ENCODE peak calls at places on chromosomes 11 and 22, in four cellular contexts. Q is IMR-90; X is CD8-positive, alpha-beta memory T cell; U is mesendoderm. D is an unnamed sample.

GRCh38 chr22:49349181-49349835 is 478.4 kb downstream of the BRD1 start:
- DNase-seq in Q (no peak), U (no peak), X (no peak), D (no peak)

GRCh38 chr11:123046473-123047264 is 15.3 kb downstream of the HSPA8 start:
- DNase-seq in Q (no peak), U (no peak), X (no peak), D (no peak)

GRCh38 chr11:13009921-13010736 is 1.0 kb downstream of the RASSF10 start:
- DNase-seq in Q (peak; percentile 7), X (no peak), U (peak; percentile 84), D (peak; percentile 79)

GRCh38 chr11:83641511-83641910 is 355.3 kb upstream of the CCDC90B start:
- DNase-seq in Q (peak; percentile 6), U (peak; percentile 56), X (no peak), D (no peak)

GRCh38 chr22:40525250-40525884 is 111.2 kb downstream of the MRTFA start:
- DNase-seq in Q (peak; percentile 46), X (peak; percentile 55), U (peak; percentile 61), D (no peak)

GRCh38 chr11:35121326-35121865 is 17.6 kb upstream of the CD44 start:
- DNase-seq in U (no peak), Q (no peak), X (no peak), D (no peak)

GRCh38 chr11:19579957-19580356 is 132.7 kb upstream of the NAV2 start:
- DNase-seq in U (no peak), Q (no peak), X (no peak), D (no peak)

GRCh38 chr11:123300874-123301695 is 106.0 kb upstream of the CLMP start:
- DNase-seq in U (peak; percentile 84), Q (peak; percentile 68), X (no peak), D (no peak)

GRCh38 chr22:49880281-49880680 is 26.6 kb downstream of the ZBED4 start:
- DNase-seq in U (peak; percentile 11), X (no peak), Q (no peak), D (no peak)

GRCh38 chr22:27554106-27554814 is 247.3 kb downstream of the MN1 start:
- DNase-seq in X (no peak), Q (peak; percentile 20), U (peak; percentile 15), D (no peak)

DNA sequence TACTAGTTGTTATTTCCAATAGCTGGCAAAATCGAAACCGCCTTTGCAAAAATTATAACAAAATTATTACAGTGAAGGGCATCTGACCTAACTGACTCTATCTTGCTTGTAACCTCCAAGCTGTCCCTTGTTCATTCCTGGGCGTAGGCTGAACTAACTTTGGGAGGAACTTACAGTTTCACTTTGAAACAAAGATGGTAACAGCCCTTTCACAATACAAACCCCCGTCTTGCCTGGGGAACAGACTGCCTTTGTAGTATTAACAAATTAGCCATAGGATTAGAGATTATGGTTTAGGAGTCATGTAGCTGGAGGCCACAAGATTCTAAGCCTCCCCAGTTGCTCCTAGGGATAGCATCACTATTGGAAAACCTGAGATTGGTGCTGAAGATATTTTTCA is 131.6 kb upstream of the HSD17B12 start:
- DNase-seq in U (no peak), Q (no peak), X (no peak), D (no peak)
- H3K27me3 ChIP-seq in U (peaks cover 2% of the 10 kb centered on the region), Q (peaks cover 44% of the 10 kb centered on the region), X (peaks cover 18% of the 10 kb centered on the region), D (no peaks in the 10 kb centered on the region)

GRCh38 chr11:26622201-26622600 is 50.1 kb upstream of the MUC15 start:
- DNase-seq in X (no peak), U (no peak), Q (no peak), D (no peak)
- H3K27me3 ChIP-seq in X (no peaks in the 10 kb centered on the region), U (no peaks in the 10 kb centered on the region), Q (no peaks in the 10 kb centered on the region), D (no peaks in the 10 kb centered on the region)

GRCh38 chr11:2330696-2331095 is 28.9 kb downstream of the TSPAN32 start:
- DNase-seq in Q (no peak), U (no peak), X (no peak), D (no peak)
- H3K27me3 ChIP-seq in Q (peaks cover 2% of the 10 kb centered on the region), U (no peaks in the 10 kb centered on the region), X (peaks cover 4% of the 10 kb centered on the region), D (no peaks in the 10 kb centered on the region)

DNA sequence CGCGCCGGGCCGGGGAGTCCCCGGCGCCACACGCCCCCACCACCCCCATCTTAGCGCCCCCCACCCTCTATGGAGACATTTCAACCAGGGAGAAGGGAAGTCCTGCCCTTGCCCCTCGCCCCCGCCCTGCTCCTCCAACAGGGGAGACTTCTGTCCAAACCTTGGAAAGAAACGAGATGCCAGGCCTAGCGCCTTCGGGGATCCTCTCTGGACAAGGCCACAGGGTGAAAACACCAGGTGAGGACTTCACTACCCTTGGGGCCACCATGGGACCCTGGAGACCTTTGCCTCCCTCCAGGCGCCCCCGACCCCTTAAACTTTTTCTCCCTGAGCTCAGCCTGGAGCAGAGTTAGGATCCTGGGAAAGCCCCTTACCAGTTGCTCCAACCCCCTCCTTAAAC is 11.6 kb upstream of the NPAS4 start:
- DNase-seq in X (no peak), U (no peak), Q (no peak), D (no peak)
- H3K27me3 ChIP-seq in X (peaks cover 9% of the 10 kb centered on the region), U (no peaks in the 10 kb centered on the region), Q (peaks cover 12% of the 10 kb centered on the region), D (no peaks in the 10 kb centered on the region)

DNA sequence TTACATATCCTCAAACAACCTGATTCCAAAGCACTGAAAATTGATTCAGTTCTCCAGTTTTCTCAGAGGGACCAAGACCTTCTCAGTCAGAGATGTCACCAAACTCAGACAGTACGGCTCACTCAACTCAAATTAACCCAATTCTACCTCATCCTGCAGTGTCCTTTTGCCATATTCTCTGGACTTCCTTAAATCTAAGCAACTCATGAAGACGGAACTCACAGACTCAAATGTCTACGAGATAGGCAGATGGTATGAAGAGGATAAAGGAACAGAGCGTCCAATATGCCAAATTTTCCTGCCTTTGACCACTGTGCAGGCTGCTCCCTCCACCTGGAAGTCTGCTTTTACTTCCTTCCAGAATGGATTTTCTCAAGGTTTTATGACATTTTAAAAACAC is 22.7 kb downstream of the SLC5A4 start:
- DNase-seq in X (no peak), U (no peak), Q (no peak), D (no peak)
- H3K27me3 ChIP-seq in X (no peaks in the 10 kb centered on the region), U (no peaks in the 10 kb centered on the region), Q (no peaks in the 10 kb centered on the region), D (no peaks in the 10 kb centered on the region)

GRCh38 chr11:1574256-1575242 is 2.5 kb upstream of the DUSP8 start:
- DNase-seq in U (no peak), X (peak; percentile 55), Q (peak; percentile 23), D (no peak)

GRCh38 chr11:1572200-1573076 is at the start of gene DUSP8:
- DNase-seq in U (peak; percentile 83), X (peak; percentile 97), Q (peak; percentile 84), D (peak; percentile 95)

GRCh38 chr11:1571760-1572199 is 291 bp downstream of the DUSP8 start:
- DNase-seq in X (no peak), U (no peak), Q (no peak), D (no peak)

GRCh38 chr11:1573847-1574255 is 1.8 kb upstream of the DUSP8 start:
- DNase-seq in Q (no peak), U (no peak), X (no peak), D (no peak)

GRCh38 chr11:1573077-1573846 is 1.2 kb upstream of the DUSP8 start:
- DNase-seq in U (no peak), Q (no peak), X (peak; percentile 38), D (no peak)
- H3K27me3 ChIP-seq in U (peaks cover 16% of the 10 kb centered on the region), Q (peaks cover 26% of the 10 kb centered on the region), X (peaks cover 4% of the 10 kb centered on the region), D (no peaks in the 10 kb centered on the region)

DNA sequence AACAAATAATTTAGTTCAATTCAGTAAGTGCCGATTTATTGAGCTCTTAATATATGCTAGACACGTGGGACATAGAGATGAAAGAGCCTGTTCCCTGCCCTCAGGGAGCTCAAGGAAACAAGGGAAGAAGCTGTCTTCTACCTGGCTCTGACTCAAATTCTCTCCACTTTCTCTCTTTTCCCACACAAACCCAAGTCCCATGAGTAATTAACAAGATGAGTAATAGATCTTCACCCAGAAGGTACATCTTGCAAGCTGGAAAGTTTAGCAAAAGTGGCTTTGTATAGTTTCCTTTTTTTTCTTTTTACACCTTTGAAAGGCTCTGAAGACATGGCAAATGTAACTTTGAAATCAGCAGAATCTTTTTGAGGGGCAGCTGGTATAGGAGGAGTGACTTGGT is 48.2 kb upstream of the CHST1 start:
- DNase-seq in Q (no peak), X (no peak), U (no peak), D (no peak)
- H3K27me3 ChIP-seq in Q (peaks cover 5% of the 10 kb centered on the region), X (no peaks in the 10 kb centered on the region), U (no peaks in the 10 kb centered on the region), D (no peaks in the 10 kb centered on the region)